ENCODE peak calls at places on chromosomes 13 and 19, in six cellular contexts. G, X, M, T, W and J are unnamed samples.

GRCh38 chr19:38139122-38139521 is 84.9 kb downstream of the DPF1 start:
- DNase-seq in X (no peak), T (no peak), W (no peak), M (no peak), G (no peak), J (no peak)

GRCh38 chr19:44820648-44821609 is 12.0 kb downstream of the BCAM start:
- DNase-seq in T (no peak), W (no peak), X (no peak), G (no peak), M (peak; percentile 42), J (no peak)

GRCh38 chr13:99740261-99740979 is 231.1 kb downstream of the ZIC5 start:
- DNase-seq in M (no peak), X (peak; percentile 7), T (no peak), G (no peak), W (no peak), J (no peak)

GRCh38 chr13:49410006-49410405 is 33.9 kb downstream of the CAB39L start:
- DNase-seq in G (no peak), M (no peak), T (no peak), X (peak; percentile 20), W (no peak), J (no peak)

GRCh38 chr13:48131481-48131992 is 36.6 kb upstream of the MED4 start:
- DNase-seq in X (no peak), T (no peak), W (no peak), M (no peak), G (no peak), J (no peak)

GRCh38 chr19:45051929-45052579 is 13.2 kb downstream of the CLASRP start:
- DNase-seq in M (no peak), X (no peak), W (no peak), T (no peak), G (no peak), J (no peak)

GRCh38 chr13:44884076-44884729 is 105.1 kb downstream of the NUFIP1 start:
- DNase-seq in G (no peak), X (peak; percentile 84), T (no peak), W (no peak), M (peak; percentile 77), J (no peak)

GRCh38 chr19:35733180-35734125 is 8.8 kb downstream of the IGFLR1 start:
- DNase-seq in T (no peak), W (no peak), X (no peak), M (no peak), G (no peak), J (no peak)

GRCh38 chr19:48511800-48512503 is at the start of gene LMTK3:
- DNase-seq in W (peak; percentile 65), T (peak; percentile 54), X (no peak), M (peak; percentile 52), G (no peak), J (peak; percentile 90)

GRCh38 chr13:111627596-111627995 is 307.2 kb downstream of the TEX29 start:
- DNase-seq in G (no peak), M (no peak), T (no peak), W (no peak), X (no peak), J (no peak)

GRCh38 chr13:41356788-41357187 is 45.7 kb downstream of the NAA16 start:
- DNase-seq in M (no peak), G (no peak), W (no peak), X (no peak), T (no peak), J (no peak)

GRCh38 chr13:48078251-48078656 is 16.6 kb downstream of the MED4 start:
- DNase-seq in X (no peak), T (no peak), M (no peak), G (no peak), W (no peak), J (no peak)